ENCODE peak calls at places on chromosomes 5 and 9, in five cellular contexts. C is IMR-90, F is K562, J is HepG2, I is GM12878. P is an unnamed sample.
A peak's percentile ranks its signal among the peaks of the same experiment; 100 is the strongest.

GRCh38 chr9:974993-975739 is 1.3 kb upstream of the DMRT3 start:
- DNase-seq in I (no peak), F (no peak), J (no peak), C (no peak), P (no peak)

GRCh38 chr9:100394819-100395218 is 32.1 kb upstream of the MSANTD3 start:
- DNase-seq in J (no peak), I (no peak), F (no peak), C (peak; percentile 12), P (no peak)

GRCh38 chr9:23160952-23161469 is 665.0 kb downstream of the ELAVL2 start:
- DNase-seq in C (no peak), I (no peak), J (no peak), F (no peak), P (no peak)

GRCh38 chr5:28770307-28770706 is 1731.9 kb upstream of the CDH9 start:
- DNase-seq in I (no peak), C (no peak), F (no peak), J (no peak), P (no peak)

GRCh38 chr5:116475232-116475828 is 99.3 kb downstream of the SEMA6A start:
- DNase-seq in C (no peak), I (no peak), F (no peak), J (no peak), P (no peak)

GRCh38 chr9:95791695-95792094 is 83.8 kb upstream of the ERCC6L2 start:
- DNase-seq in I (no peak), J (no peak), F (no peak), C (no peak), P (no peak)

GRCh38 chr5:151082976-151083651 is 2.3 kb upstream of the TNIP1 start:
- DNase-seq in F (no peak), J (no peak), I (no peak), C (peak; percentile 36), P (no peak)

GRCh38 chr5:54619732-54620582 is 102.4 kb downstream of the SNX18 start:
- DNase-seq in I (no peak), J (no peak), C (peak; percentile 44), F (no peak), P (no peak)

GRCh38 chr5:68529581-68529980 is 314.0 kb downstream of the PIK3R1 start:
- DNase-seq in J (no peak), C (peak; percentile 35), I (no peak), F (no peak), P (no peak)

GRCh38 chr5:119439140-119439625 is 13.1 kb upstream of the HSD17B4 start:
- DNase-seq in F (no peak), I (no peak), J (peak; percentile 64), C (no peak), P (no peak)

GRCh38 chr9:125272697-125273096 is 11.1 kb downstream of the GAPVD1 start:
- DNase-seq in C (peak; percentile 61), I (no peak), F (no peak), J (peak; percentile 90), P (no peak)

GRCh38 chr5:90368454-90369246 is 40.9 kb downstream of the CETN3 start:
- DNase-seq in I (peak; percentile 15), C (no peak), F (no peak), J (no peak), P (no peak)

GRCh38 chr5:126122942-126123341 is 300.3 kb upstream of the GRAMD2B start:
- DNase-seq in C (no peak), J (no peak), F (no peak), I (no peak), P (no peak)

GRCh38 chr5:120415985-120416384 is 48.1 kb upstream of the PRR16 start:
- DNase-seq in F (no peak), C (no peak), J (no peak), I (no peak), P (no peak)

GRCh38 chr5:173884402-173885053 is 3.6 kb upstream of the CPEB4 start:
- DNase-seq in J (no peak), F (peak; percentile 51), C (no peak), I (peak; percentile 67), P (no peak)

GRCh38 chr5:40781843-40782409 is 16.2 kb downstream of the PRKAA1 start:
- DNase-seq in I (no peak), C (peak; percentile 77), J (no peak), F (no peak), P (no peak)

GRCh38 chr5:172713113-172713808 is 57.7 kb downstream of the DUSP1 start:
- DNase-seq in I (no peak), F (peak; percentile 78), J (no peak), C (no peak), P (peak; percentile 86)

GRCh38 chr5:39656600-39656999 is 231.8 kb upstream of the DAB2 start:
- DNase-seq in F (no peak), J (no peak), C (no peak), I (no peak), P (no peak)

GRCh38 chr9:83047839-83048775 is 14.8 kb downstream of the RASEF start:
- DNase-seq in J (no peak), I (no peak), C (peak; percentile 59), F (no peak), P (no peak)

GRCh38 chr5:72117281-72117680 is 10.0 kb downstream of the MAP1B start:
- DNase-seq in J (no peak), F (no peak), I (no peak), C (no peak), P (no peak)

GRCh38 chr5:44150075-44150723 is 239.0 kb downstream of the FGF10 start:
- DNase-seq in I (no peak), J (no peak), F (no peak), C (no peak), P (no peak)

GRCh38 chr5:42974546-42974945 is 65.6 kb downstream of the ANXA2R start:
- DNase-seq in C (peak; percentile 36), F (no peak), J (no peak), I (no peak), P (no peak)

GRCh38 chr9:81318571-81318970 is 370.8 kb downstream of the TLE1 start:
- DNase-seq in C (peak; percentile 72), F (no peak), J (peak; percentile 12), I (no peak), P (no peak)

GRCh38 chr9:136107155-136107952 is 11.3 kb downstream of the TMEM250 start:
- DNase-seq in F (peak; percentile 73), I (no peak), C (no peak), J (no peak), P (peak; percentile 60)
- TF ChIP-seq MXI1 in F (no peak), I (no peak), C (no peak), J (no peak), P (no peak)

GRCh38 chr5:148383564-148384388 is at the start of gene FBXO38:
- DNase-seq in F (peak; percentile 93), I (peak; percentile 95), J (peak; percentile 97), C (peak; percentile 95), P (peak; percentile 92)
- TF ChIP-seq CTCF in F (peak; percentile 37), I (no peak), J (peak; percentile 54), C (no peak), P (peak; percentile 13)

DNA sequence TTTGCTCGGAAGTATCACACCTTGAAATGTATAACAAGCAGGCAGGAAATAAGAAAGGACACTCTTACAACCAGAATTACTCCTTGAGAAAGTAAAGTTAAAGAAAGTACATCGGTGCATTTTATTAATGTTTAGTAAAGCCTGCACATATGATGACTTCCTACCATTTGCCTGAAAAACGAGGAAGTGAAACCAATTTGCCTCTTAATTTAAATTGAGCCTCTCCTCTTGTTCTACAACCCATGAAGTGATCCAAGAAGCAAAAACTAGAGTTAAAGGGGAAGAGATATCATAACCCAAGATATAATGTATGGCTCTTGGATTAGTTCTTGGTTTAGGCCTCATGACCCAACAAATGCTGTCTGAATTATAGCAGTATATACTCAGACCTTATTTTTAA is 95.6 kb downstream of the GNAQ start:
- DNase-seq in C (no peak), J (no peak), I (no peak), F (no peak), P (no peak)
- H3K4me2 ChIP-seq in C (no peak overlapping the region), J (no peak overlapping the region), I (no peak overlapping the region), F (no peak overlapping the region), P (no peak overlapping the region)

GRCh38 chr9:120985759-120986353 is 59.3 kb upstream of the TRAF1 start:
- DNase-seq in F (peak; percentile 25), C (peak; percentile 79), J (peak; percentile 56), I (no peak), P (peak; percentile 59)
- TF ChIP-seq MXI1 in F (no peak), C (no peak), J (no peak), I (no peak), P (no peak)

GRCh38 chr9:89534888-89535287 is 37.0 kb upstream of the SEMA4D start:
- DNase-seq in I (no peak), J (no peak), F (no peak), C (no peak), P (no peak)

GRCh38 chr9:89535461-89535860 is 37.5 kb upstream of the SEMA4D start:
- DNase-seq in C (no peak), J (no peak), I (no peak), F (no peak), P (no peak)

GRCh38 chr9:89537166-89537565 is 39.3 kb upstream of the SEMA4D start:
- DNase-seq in C (no peak), J (no peak), F (no peak), I (no peak), P (peak; percentile 75)

GRCh38 chr9:89536145-89536574 is 38.2 kb upstream of the SEMA4D start:
- DNase-seq in J (no peak), C (no peak), F (no peak), I (no peak), P (no peak)

GRCh38 chr9:89536618-89537017 is 38.7 kb upstream of the SEMA4D start:
- DNase-seq in I (no peak), C (no peak), F (no peak), J (no peak), P (peak; percentile 44)
- TF ChIP-seq CTCF in I (no peak), C (no peak), F (no peak), J (no peak), P (no peak)

DNA sequence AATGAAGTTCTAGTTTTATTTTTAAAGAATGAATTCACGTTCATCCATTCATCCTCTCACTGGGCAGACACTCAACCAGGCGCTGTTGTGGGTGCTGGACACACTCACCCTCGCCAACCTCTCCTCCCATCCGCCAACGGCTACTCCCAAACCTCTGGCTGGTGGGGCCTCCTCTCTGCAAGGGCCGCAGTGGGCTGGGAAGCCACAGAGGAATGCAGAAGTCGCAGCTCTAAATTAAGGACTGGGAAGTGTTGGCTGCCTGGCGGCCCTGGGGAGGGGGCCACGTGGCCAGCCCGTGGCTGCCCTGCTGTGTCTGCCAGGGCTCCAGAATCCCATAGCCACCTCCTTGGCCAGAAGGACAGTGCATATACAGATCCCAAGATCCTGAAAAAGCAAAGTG is 6.8 kb downstream of the SUSD3 start:
- DNase-seq in F (no peak), J (no peak), C (no peak), I (no peak), P (no peak)
- H3K4me2 ChIP-seq in F (no peak overlapping the region), J (no peak overlapping the region), C (no peak overlapping the region), I (no peak overlapping the region), P (no peak overlapping the region)